ENCODE peak calls at places on chromosomes 3 and 15, in eight cellular contexts. U is mesendoderm, A is T-helper 9 cell, V is Calu3, Y is pancreas, H is WTC11, S is fibroblast of mammary gland, X is neural crest cell. N is an unnamed sample.

GRCh38 chr15:31274496-31275330 is 51.9 kb upstream of the KLF13 start:
- DNase-seq in U (no peak), A (no peak), V (no peak), Y (no peak), H (peak; percentile 10), S (no peak), X (no peak), N (no peak)

GRCh38 chr3:73143821-73144237 is 82.4 kb downstream of the EBLN2 start:
- DNase-seq in U (no peak), A (no peak), V (no peak), Y (no peak), H (no peak), S (peak; percentile 30), X (no peak), N (no peak)

GRCh38 chr3:128619146-128619890 is 31.3 kb downstream of the RPN1 start:
- DNase-seq in U (no peak), A (no peak), V (no peak), Y (no peak), H (no peak), S (peak; percentile 97), X (no peak), N (no peak)

GRCh38 chr15:83657549-83657948 is 3.6 kb downstream of the ADAMTSL3 start:
- DNase-seq in U (peak; percentile 71), A (no peak), V (no peak), Y (no peak), H (peak; percentile 48), S (peak; percentile 6), X (no peak), N (no peak)

GRCh38 chr15:90106522-90107117 is 4.4 kb upstream of the IDH2 start:
- DNase-seq in U (peak; percentile 50), A (no peak), V (peak; percentile 56), Y (no peak), H (no peak), S (peak; percentile 39), X (no peak), N (no peak)

GRCh38 chr15:40680151-40680550 is 14.8 kb upstream of the RAD51 start:
- DNase-seq in U (no peak), A (no peak), V (no peak), Y (no peak), H (no peak), S (no peak), X (no peak), N (no peak)

GRCh38 chr3:40989141-40990061 is 209.9 kb upstream of the CTNNB1 start:
- DNase-seq in U (no peak), A (no peak), V (no peak), Y (no peak), H (no peak), S (peak; percentile 49), X (no peak), N (no peak)

GRCh38 chr3:3675801-3676200 is 123.4 kb upstream of the LRRN1 start:
- DNase-seq in U (peak; percentile 13), A (no peak), V (no peak), Y (no peak), H (no peak), S (no peak), X (no peak), N (no peak)

GRCh38 chr3:15324335-15324734 is 8.1 kb downstream of the SH3BP5 start:
- DNase-seq in U (peak; percentile 37), A (no peak), V (no peak), Y (peak; percentile 85), H (no peak), S (peak; percentile 63), X (no peak), N (no peak)

GRCh38 chr3:60086811-60087210 is 1037.0 kb upstream of the CFAP20DC start:
- DNase-seq in U (peak; percentile 26), A (no peak), V (no peak), Y (no peak), H (no peak), S (peak; percentile 46), X (no peak), N (no peak)

GRCh38 chr3:159028706-159029105 is 226.9 kb downstream of the MFSD1 start:
- DNase-seq in U (peak; percentile 47), A (no peak), V (no peak), Y (no peak), H (no peak), S (no peak), X (no peak), N (no peak)

GRCh38 chr3:127444761-127445160 is 145.8 kb downstream of the TPRA1 start:
- DNase-seq in U (no peak), A (no peak), V (no peak), Y (no peak), H (no peak), S (no peak), X (no peak), N (no peak)

GRCh38 chr15:62732078-62732477 is 310.5 kb upstream of the TPM1 start:
- DNase-seq in U (no peak), A (no peak), V (no peak), Y (no peak), H (no peak), S (peak; percentile 18), X (no peak), N (no peak)

GRCh38 chr3:75192065-75192658 is 472.0 kb upstream of the FRG2C start:
- DNase-seq in U (peak; percentile 65), A (peak; percentile 48), V (peak; percentile 59), Y (peak; percentile 29), H (peak; percentile 68), S (peak; percentile 49), X (peak; percentile 68), N (peak; percentile 17)